ENCODE peak calls at places on chromosomes 13 and 19, in nine cellular contexts. W, T, X, L, U, P, F, N and C are unnamed samples.

GRCh38 chr19:35199481-35199880 is 29.1 kb downstream of the FAM187B start:
- DNase-seq in X (no peak), P (no peak), N (no peak), T (no peak), F (no peak), W (no peak), U (no peak), L (no peak), C (no peak)

GRCh38 chr13:39684531-39685137 is 29.2 kb downstream of the COG6 start:
- DNase-seq in W (no peak), L (no peak), T (no peak), F (peak), U (no peak), X (no peak), N (no peak), P (no peak), C (no peak)

GRCh38 chr13:41418027-41418426 is 39.3 kb upstream of the RGCC start:
- DNase-seq in W (no peak), F (peak), U (no peak), L (no peak), N (no peak), T (no peak), P (no peak), X (no peak), C (no peak)

GRCh38 chr13:71624641-71625040 is 242.4 kb downstream of the DACH1 start:
- DNase-seq in U (no peak), P (no peak), N (no peak), L (no peak), T (no peak), X (no peak), F (no peak), W (no peak), C (no peak)

GRCh38 chr13:113053376-113053775 is 52.2 kb upstream of the F7 start:
- DNase-seq in W (no peak), F (no peak), N (no peak), U (no peak), P (no peak), X (no peak), T (no peak), L (no peak), C (no peak)

GRCh38 chr19:15114153-15114540 is 6.9 kb downstream of the SYDE1 start:
- DNase-seq in X (no peak), T (peak), W (no peak), U (no peak), F (peak), P (no peak), L (no peak), N (no peak), C (no peak)

GRCh38 chr13:32415019-32415418 is 12.9 kb downstream of the N4BP2L1 start:
- DNase-seq in W (peak), P (no peak), F (peak), L (no peak), U (no peak), X (no peak), T (no peak), N (peak), C (peak)

GRCh38 chr19:16371540-16371986 is 46.9 kb downstream of the KLF2 start:
- DNase-seq in U (no peak), L (no peak), W (no peak), P (peak), N (peak), T (no peak), F (no peak), X (peak), C (peak)

GRCh38 chr19:10835089-10835753 is 791 bp downstream of the TMED1 start:
- DNase-seq in N (no peak), L (peak), T (no peak), F (no peak), U (no peak), X (no peak), W (no peak), P (no peak), C (no peak)

GRCh38 chr19:18311495-18311894 is 11.4 kb downstream of the LSM4 start:
- DNase-seq in X (no peak), F (no peak), W (no peak), L (no peak), T (no peak), P (no peak), U (no peak), N (peak), C (no peak)

GRCh38 chr13:24148414-24149305 is 11.9 kb upstream of the SPATA13 start:
- DNase-seq in X (no peak), F (peak), N (no peak), U (no peak), T (peak), W (no peak), L (no peak), P (no peak), C (peak)

GRCh38 chr19:6773323-6773931 is 919 bp downstream of the VAV1 start:
- DNase-seq in W (no peak), N (peak), P (peak), T (no peak), L (no peak), F (no peak), X (peak), U (no peak), C (no peak)

GRCh38 chr19:12641456-12641855 is 25.1 kb downstream of the MAN2B1 start:
- DNase-seq in W (no peak), P (no peak), T (no peak), L (no peak), N (no peak), X (no peak), F (no peak), U (no peak), C (no peak)

GRCh38 chr19:10227215-10227971 is 3.7 kb downstream of the S1PR2 start:
- DNase-seq in P (no peak), U (no peak), W (peak), T (peak), N (no peak), L (peak), X (no peak), F (peak), C (no peak)

GRCh38 chr19:51724543-51724942 is 752 bp upstream of the HAS1 start:
- DNase-seq in W (no peak), U (no peak), F (no peak), T (no peak), N (no peak), P (no peak), X (no peak), L (peak), C (no peak)

GRCh38 chr19:33168528-33168927 is 25.6 kb upstream of the LRP3 start:
- DNase-seq in L (no peak), W (no peak), N (no peak), F (no peak), U (no peak), X (no peak), T (no peak), P (no peak), C (no peak)

GRCh38 chr19:5718032-5718578 is 1.8 kb downstream of the LONP1 start:
- DNase-seq in N (no peak), U (no peak), L (no peak), X (no peak), F (no peak), P (no peak), T (no peak), W (no peak), C (no peak)

GRCh38 chr13:79522583-79522982 is 41.6 kb downstream of the NDFIP2 start:
- DNase-seq in F (peak), P (no peak), N (no peak), U (no peak), W (no peak), T (no peak), X (no peak), L (no peak), C (no peak)

GRCh38 chr19:53772943-53773342 is 51.2 kb downstream of the NLRP12 start:
- DNase-seq in X (peak), U (peak), L (peak), F (peak), T (peak), W (peak), N (peak), P (peak), C (peak)

GRCh38 chr13:77985866-77986636 is 67.4 kb upstream of the EDNRB start:
- DNase-seq in N (no peak), L (no peak), T (no peak), U (no peak), W (no peak), F (no peak), P (no peak), X (no peak), C (no peak)

GRCh38 chr19:4304509-4305252 is at the start of gene FSD1:
- DNase-seq in T (peak), L (no peak), P (peak), W (peak), F (peak), X (peak), U (peak), N (no peak), C (peak)

GRCh38 chr19:15403151-15403531 is 15.6 kb downstream of the AKAP8L start:
- DNase-seq in L (no peak), W (no peak), T (no peak), N (no peak), F (no peak), U (no peak), P (no peak), X (no peak), C (no peak)

GRCh38 chr19:4559569-4559968 is at the start of gene SEMA6B:
- DNase-seq in X (no peak), U (no peak), P (no peak), T (no peak), L (no peak), N (no peak), F (peak), W (no peak), C (no peak)

GRCh38 chr13:101614491-101614890 is 162.0 kb downstream of the ITGBL1 start:
- DNase-seq in X (no peak), U (no peak), L (no peak), F (no peak), P (no peak), T (no peak), N (no peak), W (no peak), C (no peak)

GRCh38 chr19:39430675-39431593 is 4.8 kb downstream of the RPS16 start:
- DNase-seq in U (no peak), W (no peak), T (no peak), X (no peak), P (peak), N (peak), L (no peak), F (peak), C (peak)

GRCh38 chr19:11264452-11265176 is 2.3 kb upstream of the DOCK6 start:
- DNase-seq in U (no peak), F (no peak), W (peak), T (no peak), P (no peak), N (peak), X (no peak), L (no peak), C (peak)

GRCh38 chr19:8065489-8066261 is 13.1 kb downstream of the CCL25 start:
- DNase-seq in P (no peak), T (no peak), F (no peak), W (no peak), L (no peak), X (no peak), N (no peak), U (no peak), C (no peak)

GRCh38 chr13:112697756-112698655 is 8.2 kb downstream of the ATP11A start:
- DNase-seq in P (no peak), N (no peak), X (no peak), F (no peak), T (no peak), U (no peak), W (peak), L (no peak), C (no peak)

GRCh38 chr19:55368701-55369563 is 1.3 kb downstream of the IL11 start:
- DNase-seq in X (no peak), L (no peak), W (peak), T (peak), F (peak), U (no peak), P (no peak), N (no peak), C (peak)

GRCh38 chr19:39941615-39942507 is 7.4 kb upstream of the FCGBP start:
- DNase-seq in L (no peak), F (no peak), N (no peak), U (no peak), P (peak), X (peak), T (no peak), W (no peak), C (peak)

GRCh38 chr13:97366172-97366688 is 67.7 kb upstream of the RAP2A start:
- DNase-seq in L (no peak), X (no peak), N (no peak), U (no peak), W (no peak), T (no peak), P (no peak), F (peak), C (no peak)

GRCh38 chr13:95258619-95259194 is 42.5 kb downstream of the ABCC4 start:
- DNase-seq in L (no peak), F (no peak), T (no peak), N (no peak), X (no peak), P (no peak), W (no peak), U (no peak), C (peak)

GRCh38 chr19:14563989-14564650 is 7.7 kb downstream of the NDUFB7 start:
- DNase-seq in N (no peak), T (no peak), P (no peak), F (peak), W (peak), X (peak), L (no peak), U (no peak), C (no peak)

GRCh38 chr19:38561053-38561606 is 56.6 kb downstream of the MAP4K1 start:
- DNase-seq in N (no peak), T (no peak), F (no peak), W (no peak), L (no peak), U (no peak), P (no peak), X (no peak), C (no peak)